ENCODE peak calls at places on chromosome 21, in six cellular contexts. I is H1, T is mesenchymal stem cell, O is neuronal stem cell, K is mesendoderm, R is H9. S is an unnamed sample.

GRCh38 chr21:43867936-43868335 is 2.9 kb downstream of the AGPAT3 start:
- DNase-seq in K (no peak), R (no peak), O (no peak), I (no peak), T (no peak), S (no peak)

GRCh38 chr21:17585875-17586450 is 26.7 kb downstream of the BTG3 start:
- DNase-seq in R (no peak), K (peak), T (peak), O (peak), I (no peak), S (peak)

GRCh38 chr21:39713905-39714304 is 31.1 kb upstream of the IGSF5 start:
- DNase-seq in T (no peak), R (no peak), K (no peak), O (no peak), I (no peak), S (no peak)

GRCh38 chr21:17673261-17674020 is 60.7 kb upstream of the BTG3 start:
- DNase-seq in O (no peak), I (no peak), R (no peak), K (peak), T (no peak), S (no peak)

GRCh38 chr21:26506951-26507350 is 66.1 kb downstream of the CYYR1 start:
- DNase-seq in K (no peak), T (peak), R (no peak), I (no peak), O (no peak), S (peak)

GRCh38 chr21:32346951-32347350 is 45.9 kb downstream of the URB1 start:
- DNase-seq in K (peak), I (no peak), T (no peak), O (no peak), R (no peak), S (no peak)

GRCh38 chr21:35528109-35529042 is 479.3 kb upstream of the RUNX1 start:
- DNase-seq in K (no peak), T (no peak), R (no peak), O (no peak), I (no peak), S (peak)

GRCh38 chr21:34812510-34813265 is 143.9 kb downstream of the CLIC6 start:
- DNase-seq in K (no peak), R (no peak), T (peak), O (no peak), I (no peak), S (peak)

GRCh38 chr21:33674226-33674625 is 31.9 kb downstream of the ITSN1 start:
- DNase-seq in O (no peak), R (no peak), K (no peak), I (no peak), T (no peak), S (no peak)

GRCh38 chr21:33924766-33925100 is 9.1 kb upstream of the ATP5PO start:
- DNase-seq in O (no peak), T (no peak), R (no peak), I (no peak), K (peak), S (no peak)

DNA sequence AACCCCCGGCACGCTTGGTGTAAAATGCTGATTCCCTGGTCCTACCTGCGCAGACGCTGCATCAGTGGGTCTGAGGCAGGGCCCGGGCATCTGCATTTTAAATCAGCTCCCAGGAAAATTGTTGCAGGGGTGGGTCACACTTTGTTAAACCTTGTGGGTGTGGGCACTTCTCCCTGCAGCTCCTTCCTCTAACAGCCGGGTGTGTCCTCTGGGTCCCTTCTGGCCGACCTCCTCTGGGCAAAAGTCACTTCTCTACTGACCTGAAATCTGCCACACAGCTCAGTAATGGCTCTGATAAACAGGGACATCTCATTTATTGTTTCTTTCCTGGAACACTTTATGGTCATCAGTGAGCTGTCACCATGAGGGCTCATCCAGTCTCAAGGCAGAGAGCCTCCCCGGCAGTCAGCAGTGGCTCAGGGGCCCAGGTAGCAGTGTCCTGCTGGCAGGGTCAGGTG is 52.8 kb upstream of the TMPRSS2 start:
- DNase-seq in T (no peak), K (no peak), R (no peak), I (no peak), O (no peak), S (no peak)
- H2BK15ac ChIP-seq in T (no peak), K (no peak), R (no peak), I (no peak), O (peak), S (no peak)

GRCh38 chr21:22728091-22728490 is 1729.9 kb downstream of the NCAM2 start:
- DNase-seq in T (no peak), O (no peak), I (no peak), K (peak), R (no peak), S (no peak)

GRCh38 chr21:22725436-22725835 is 1727.2 kb downstream of the NCAM2 start:
- DNase-seq in I (no peak), R (no peak), O (no peak), T (no peak), K (no peak), S (no peak)
- H2BK15ac ChIP-seq in I (no peak), R (no peak), O (no peak), T (no peak), K (no peak), S (no peak)

GRCh38 chr21:46158666-46159300 is 3.4 kb upstream of the FTCD start:
- DNase-seq in T (no peak), R (no peak), K (no peak), O (no peak), I (no peak), S (no peak)
- H2BK15ac ChIP-seq in T (no peak), R (no peak), K (no peak), O (no peak), I (no peak), S (no peak)

DNA sequence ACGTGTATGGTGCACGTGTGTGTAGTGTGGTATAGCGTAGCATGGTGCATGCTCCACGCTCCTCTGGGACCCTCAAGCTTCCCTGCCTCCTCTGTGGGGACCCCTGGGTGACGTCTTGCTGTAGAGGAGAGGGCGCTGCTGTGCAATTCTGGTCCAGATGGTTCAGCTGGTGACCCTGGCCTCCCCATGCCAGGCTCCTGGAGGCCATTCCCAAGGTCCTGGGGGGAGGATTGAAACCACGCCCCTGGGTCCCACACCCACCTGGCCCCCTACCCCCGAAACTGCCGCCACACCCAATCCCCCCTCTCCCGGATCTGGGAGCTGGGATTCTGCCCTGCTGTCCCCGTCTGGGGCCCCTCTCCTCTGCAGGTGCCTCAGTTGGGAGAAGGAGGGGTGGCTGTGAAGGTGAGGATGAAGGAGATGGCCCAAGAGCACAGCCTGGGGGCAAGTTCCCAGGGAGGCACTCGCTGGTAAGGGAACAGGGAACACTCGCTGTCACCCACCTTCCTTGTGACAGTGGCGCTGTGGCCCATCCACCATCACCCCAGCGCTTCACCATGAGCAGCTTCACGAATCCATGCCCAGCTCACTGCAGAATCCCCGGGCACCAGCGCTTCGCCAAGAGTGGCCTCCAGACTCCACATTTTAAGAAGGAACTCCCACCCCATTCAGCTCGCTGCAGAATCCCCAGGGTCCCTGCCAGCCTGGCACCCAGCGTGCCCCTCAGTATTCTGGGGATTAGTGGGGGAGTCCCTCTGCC is 38.0 kb downstream of the WDR4 start:
- DNase-seq in T (no peak), R (peak), O (no peak), K (no peak), I (no peak), S (no peak)
- H2BK15ac ChIP-seq in T (no peak), R (no peak), O (no peak), K (no peak), I (no peak), S (no peak)